ENCODE peak calls at places on chromosomes 12 and 14, in five cellular contexts. Z, L, R, F and O are unnamed samples.

GRCh38 chr12:65536876-65537661 is 258.6 kb downstream of the MSRB3 start:
- DNase-seq in L (peak; percentile 63), Z (peak; percentile 80), R (no peak), F (peak; percentile 14), O (peak; percentile 62)

GRCh38 chr14:99678198-99678597 is 5.9 kb upstream of the CYP46A1 start:
- DNase-seq in R (no peak), L (no peak), F (no peak), Z (no peak), O (no peak)

GRCh38 chr14:103418508-103418818 is 33.2 kb downstream of the MARK3 start:
- DNase-seq in Z (no peak), L (no peak), F (no peak), R (no peak), O (no peak)

GRCh38 chr12:2009623-2010022 is 5.4 kb upstream of the DCP1B start:
- DNase-seq in R (no peak), F (no peak), Z (no peak), L (no peak), O (no peak)

GRCh38 chr12:32273063-32273521 is 126.3 kb upstream of the FGD4 start:
- DNase-seq in L (no peak), F (no peak), Z (no peak), R (no peak), O (no peak)

GRCh38 chr14:90318016-90318415 is 13.7 kb downstream of the NRDE2 start:
- DNase-seq in R (no peak), Z (no peak), L (no peak), F (no peak), O (no peak)

GRCh38 chr14:91135039-91135438 is 21.2 kb downstream of the DGLUCY start:
- DNase-seq in R (no peak), F (no peak), L (no peak), Z (no peak), O (no peak)

GRCh38 chr12:25549120-25549519 is 4.0 kb downstream of the LMNTD1 start:
- DNase-seq in F (no peak), Z (no peak), L (no peak), R (no peak), O (no peak)

GRCh38 chr12:76591461-76591860 is 31.9 kb upstream of the OSBPL8 start:
- DNase-seq in L (no peak), F (no peak), R (no peak), Z (no peak), O (no peak)

GRCh38 chr12:15230751-15231150 is 9.5 kb upstream of the RERG start:
- DNase-seq in R (no peak), Z (no peak), L (no peak), F (no peak), O (no peak)

GRCh38 chr14:71388862-71389261 is 481.6 kb downstream of the PCNX1 start:
- DNase-seq in L (no peak), F (no peak), Z (no peak), R (no peak), O (no peak)

GRCh38 chr12:56591111-56591510 is 39.0 kb downstream of the BAZ2A start:
- DNase-seq in Z (no peak), R (no peak), F (no peak), L (no peak), O (no peak)

GRCh38 chr12:256958-257357 is 5.7 kb downstream of the SLC6A13 start:
- DNase-seq in F (no peak), L (no peak), R (no peak), Z (no peak), O (no peak)

GRCh38 chr14:105908481-105908911 is 382.1 kb downstream of the TMEM121 start:
- DNase-seq in L (no peak), R (no peak), F (no peak), Z (peak; percentile 76), O (no peak)

GRCh38 chr12:14955876-14956811 is 5.3 kb downstream of the ARHGDIB start:
- DNase-seq in F (no peak), Z (no peak), L (no peak), R (no peak), O (no peak)

GRCh38 chr14:72880164-72880563 is 13.7 kb downstream of the DPF3 start:
- DNase-seq in L (no peak), R (no peak), F (no peak), Z (no peak), O (no peak)

GRCh38 chr14:64938972-64939816 is 3.4 kb downstream of the GPX2 start:
- DNase-seq in Z (peak; percentile 45), F (no peak), L (no peak), R (no peak), O (no peak)

GRCh38 chr14:79415726-79416125 is 795.6 kb downstream of the DIO2 start:
- DNase-seq in F (no peak), Z (no peak), L (no peak), R (no peak), O (no peak)

GRCh38 chr14:75323571-75323970 is 44.9 kb downstream of the FOS start:
- DNase-seq in Z (no peak), F (no peak), L (no peak), R (no peak), O (no peak)

GRCh38 chr12:116152268-116152667 is 125.2 kb downstream of the MED13L start:
- DNase-seq in F (no peak), R (no peak), L (no peak), Z (no peak), O (no peak)

GRCh38 chr12:131128556-131128955 is 174.8 kb downstream of the ADGRD1 start:
- DNase-seq in L (no peak), Z (no peak), F (no peak), R (no peak), O (no peak)

GRCh38 chr12:3145036-3145435 is 67.9 kb downstream of the TSPAN9 start:
- DNase-seq in L (no peak), R (no peak), F (peak; percentile 74), Z (no peak), O (peak; percentile 66)

GRCh38 chr14:59274991-59275391 is 86.5 kb downstream of the DAAM1 start:
- DNase-seq in R (no peak), Z (no peak), F (no peak), L (no peak), O (no peak)

DNA sequence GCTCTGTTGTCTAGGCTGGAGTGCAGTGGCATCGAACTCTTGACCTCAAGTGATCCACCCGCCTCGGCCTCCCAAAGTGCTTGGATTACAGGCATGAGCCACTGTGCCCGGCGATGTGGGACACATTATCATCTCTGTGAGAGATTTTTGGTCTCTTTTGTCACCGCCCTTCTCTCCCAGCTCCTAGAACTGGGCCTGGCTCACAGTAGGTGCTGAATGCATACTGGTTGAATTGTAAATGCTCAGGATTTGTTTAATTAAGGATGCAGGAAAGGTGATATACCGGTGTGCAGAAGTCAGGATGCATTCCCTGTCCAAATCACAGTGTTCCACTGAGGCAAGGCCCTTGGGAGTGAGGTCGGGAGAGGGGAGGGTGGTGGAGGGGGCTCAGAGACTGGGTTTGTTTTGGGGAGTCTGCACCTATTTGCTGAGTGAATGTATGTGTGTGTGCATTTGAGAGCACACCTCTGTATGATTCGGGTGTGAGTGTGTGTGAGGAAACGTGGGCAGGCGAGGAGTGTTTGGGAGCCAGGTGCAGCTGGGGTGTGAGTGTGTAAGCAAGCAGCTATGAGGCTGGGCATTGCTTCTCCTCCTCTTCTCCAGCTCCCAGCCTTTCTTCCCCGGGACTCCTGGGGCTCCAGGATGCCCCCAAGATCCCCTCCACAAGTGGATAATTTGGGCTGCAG is 1.0 kb upstream of the KRT18 start:
- DNase-seq in Z (no peak), R (no peak), F (no peak), L (no peak), O (no peak)
- H3K4me3 ChIP-seq in Z (no peak overlapping the region), R (no peak overlapping the region), F (no peak overlapping the region), L (no peak overlapping the region), O (no peak overlapping the region)

DNA sequence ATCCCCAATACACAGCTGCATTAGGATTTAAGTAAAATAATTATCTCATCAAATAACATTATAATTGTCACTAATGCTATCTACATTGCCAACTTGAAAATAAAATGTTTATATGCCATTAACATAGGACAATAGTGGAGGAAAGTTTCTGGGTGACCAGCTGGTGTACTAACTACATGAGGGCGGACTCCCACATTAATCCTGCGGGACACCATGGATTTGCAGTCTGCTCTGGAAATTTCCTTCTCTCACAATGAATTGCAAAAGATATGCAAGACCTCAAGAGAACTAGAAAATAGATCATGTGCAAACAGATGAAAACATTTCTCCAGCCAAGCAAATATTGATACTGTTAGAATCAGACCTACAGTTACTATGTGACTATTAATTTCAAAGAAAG is 390.1 kb downstream of the NAV3 start:
- DNase-seq in L (no peak), F (no peak), R (no peak), Z (no peak), O (no peak)
- H3K36me3 ChIP-seq in L (no peaks in the 10 kb centered on the region), F (no peaks in the 10 kb centered on the region), R (no peaks in the 10 kb centered on the region), Z (no peaks in the 10 kb centered on the region), O (no peaks in the 10 kb centered on the region)

GRCh38 chr12:117501066-117501465 is 139.6 kb upstream of the NOS1 start:
- DNase-seq in F (no peak), R (no peak), Z (no peak), L (no peak), O (no peak)

GRCh38 chr12:117497407-117497806 is 136.0 kb upstream of the NOS1 start:
- DNase-seq in L (no peak), R (no peak), F (no peak), Z (no peak), O (no peak)

GRCh38 chr12:117498256-117498655 is 136.8 kb upstream of the NOS1 start:
- DNase-seq in R (no peak), F (no peak), L (no peak), Z (no peak), O (no peak)

GRCh38 chr12:117499759-117500485 is 138.5 kb upstream of the NOS1 start:
- DNase-seq in R (no peak), F (no peak), Z (no peak), L (no peak), O (no peak)

GRCh38 chr12:117498880-117499279 is 137.5 kb upstream of the NOS1 start:
- DNase-seq in F (no peak), Z (no peak), R (no peak), L (no peak), O (no peak)
- TF ChIP-seq CTCF in F (no peak), Z (no peak), R (no peak), L (no peak), O (no peak)

GRCh38 chr12:121590476-121591143 is 9.8 kb upstream of the KDM2B start:
- DNase-seq in L (no peak), R (no peak), F (peak; percentile 21), Z (no peak), O (no peak)
- H3K4me3 ChIP-seq in L (peak overlapping the region; percentile 76), R (peak overlapping the region; percentile 57), F (peak overlapping the region; percentile 51), Z (peak overlapping the region; percentile 15), O (no peak overlapping the region)